ENCODE peak calls at places on chromosomes 13 and 19, in five cellular contexts. J, R, V, M and D are unnamed samples.

GRCh38 chr13:114167445-114167844 is 11.6 kb upstream of the CFAP97D2 start:
- DNase-seq in M (no peak), J (no peak), V (no peak), R (no peak), D (no peak)

GRCh38 chr19:1251503-1252220 is 3.3 kb downstream of the MIDN start:
- DNase-seq in R (peak), M (no peak), J (no peak), V (no peak), D (no peak)

GRCh38 chr13:85982102-85982501 is 182.9 kb upstream of the SLITRK6 start:
- DNase-seq in M (no peak), R (no peak), J (no peak), V (no peak), D (no peak)

GRCh38 chr13:83281666-83282065 is 600.6 kb downstream of the SLITRK1 start:
- DNase-seq in M (no peak), V (no peak), J (no peak), R (no peak), D (no peak)

GRCh38 chr13:29865934-29866333 is 15.5 kb upstream of the UBL3 start:
- DNase-seq in V (no peak), M (no peak), J (no peak), R (no peak), D (no peak)

GRCh38 chr13:39786091-39786490 is 130.6 kb downstream of the COG6 start:
- DNase-seq in R (no peak), M (no peak), V (no peak), J (no peak), D (no peak)

GRCh38 chr19:904545-904944 is 8.5 kb downstream of the R3HDM4 start:
- DNase-seq in V (no peak), J (no peak), M (no peak), R (no peak), D (no peak)

GRCh38 chr13:26025771-26026170 is 26.0 kb downstream of the SHISA2 start:
- DNase-seq in M (no peak), V (no peak), J (no peak), R (no peak), D (no peak)

GRCh38 chr19:12137541-12137940 is 2.6 kb downstream of the ZNF20 start:
- DNase-seq in V (no peak), M (no peak), J (no peak), R (no peak), D (peak)

GRCh38 chr13:77565635-77566034 is 30.1 kb downstream of the SCEL start:
- DNase-seq in J (peak), R (no peak), M (peak), V (peak), D (peak)

GRCh38 chr19:1449467-1450442 is at the start of gene APC2:
- DNase-seq in J (peak), R (no peak), M (peak), V (peak), D (peak)

GRCh38 chr13:94967183-94968039 is 255.1 kb upstream of the SOX21 start:
- DNase-seq in V (peak), M (peak), R (no peak), J (no peak), D (no peak)